ENCODE peak calls at places on chromosome 10, in eight cellular contexts. K, I, T, G, D, P, L and A are unnamed samples.

GRCh38 chr10:110762109-110762848 is 109.4 kb upstream of the PDCD4 start:
- DNase-seq in K (no peak), I (no peak), T (no peak), G (no peak), D (no peak), P (no peak), L (no peak), A (no peak)

GRCh38 chr10:3735175-3735574 is 49.8 kb downstream of the KLF6 start:
- DNase-seq in K (no peak), I (no peak), T (no peak), G (no peak), D (no peak), P (no peak), L (no peak), A (no peak)

GRCh38 chr10:66604195-66604594 is 321.6 kb upstream of the LRRTM3 start:
- DNase-seq in K (no peak), I (no peak), T (no peak), G (no peak), D (no peak), P (no peak), L (no peak), A (no peak)

GRCh38 chr10:117223413-117224035 is 17.4 kb upstream of the SLC18A2 start:
- DNase-seq in K (no peak), I (no peak), T (no peak), G (no peak), D (no peak), P (no peak), L (no peak), A (no peak)

GRCh38 chr10:63713191-63714144 is 192.3 kb downstream of the REEP3 start:
- DNase-seq in K (peak; percentile 78), I (peak; percentile 60), T (peak; percentile 95), G (peak; percentile 95), D (peak; percentile 90), P (peak; percentile 62), L (no peak), A (peak; percentile 83)

GRCh38 chr10:19783721-19784120 is 32.5 kb upstream of the PLXDC2 start:
- DNase-seq in K (no peak), I (no peak), T (no peak), G (no peak), D (no peak), P (no peak), L (no peak), A (no peak)

GRCh38 chr10:107984581-107984980 is 820.1 kb upstream of the SORCS1 start:
- DNase-seq in K (no peak), I (no peak), T (no peak), G (no peak), D (no peak), P (no peak), L (no peak), A (no peak)

GRCh38 chr10:32256613-32257437 is 90.1 kb downstream of the EPC1 start:
- DNase-seq in K (peak; percentile 80), I (peak; percentile 44), T (peak; percentile 40), G (peak; percentile 58), D (peak; percentile 76), P (peak; percentile 35), L (peak; percentile 57), A (peak; percentile 65)

GRCh38 chr10:133258066-133258817 is 18.4 kb downstream of the ADAM8 start:
- DNase-seq in K (peak; percentile 92), I (no peak), T (no peak), G (no peak), D (no peak), P (no peak), L (no peak), A (no peak)

GRCh38 chr10:126001579-126001978 is 105.2 kb downstream of the FANK1 start:
- DNase-seq in K (no peak), I (no peak), T (no peak), G (peak; percentile 24), D (no peak), P (peak; percentile 45), L (no peak), A (peak; percentile 26)

GRCh38 chr10:99344715-99345114 is 15.6 kb downstream of the CNNM1 start:
- DNase-seq in K (no peak), I (no peak), T (no peak), G (no peak), D (no peak), P (no peak), L (no peak), A (no peak)

GRCh38 chr10:71429304-71429703 is 32.6 kb downstream of the CDH23 start:
- DNase-seq in K (no peak), I (no peak), T (no peak), G (no peak), D (no peak), P (no peak), L (no peak), A (no peak)

GRCh38 chr10:82811621-82812020 is 936.6 kb downstream of the NRG3 start:
- DNase-seq in K (no peak), I (no peak), T (no peak), G (peak; percentile 37), D (no peak), P (peak; percentile 3), L (no peak), A (peak; percentile 10)

GRCh38 chr10:127375423-127375822 is 173.7 kb upstream of the NPS start:
- DNase-seq in K (no peak), I (no peak), T (no peak), G (no peak), D (no peak), P (no peak), L (no peak), A (no peak)

GRCh38 chr10:93199221-93199681 is 125.6 kb downstream of the CYP26A1 start:
- DNase-seq in K (peak; percentile 62), I (peak; percentile 74), T (peak; percentile 76), G (peak; percentile 38), D (peak; percentile 75), P (peak; percentile 83), L (no peak), A (peak; percentile 91)

GRCh38 chr10:81021428-81022129 is 483.9 kb downstream of the SH2D4B start:
- DNase-seq in K (no peak), I (no peak), T (no peak), G (no peak), D (no peak), P (no peak), L (no peak), A (no peak)

GRCh38 chr10:48309711-48310226 is 3.3 kb downstream of the MAPK8 start:
- DNase-seq in K (no peak), I (no peak), T (peak; percentile 69), G (peak; percentile 46), D (no peak), P (peak; percentile 69), L (peak; percentile 67), A (peak; percentile 72)

GRCh38 chr10:118564652-118565051 is 30.8 kb downstream of the PRLHR start:
- DNase-seq in K (no peak), I (no peak), T (no peak), G (peak; percentile 35), D (no peak), P (peak; percentile 36), L (no peak), A (no peak)

GRCh38 chr10:91627344-91628102 is 5.3 kb downstream of the PPP1R3C start:
- DNase-seq in K (no peak), I (no peak), T (no peak), G (no peak), D (no peak), P (peak; percentile 48), L (no peak), A (no peak)

GRCh38 chr10:91630592-91630991 is 2.3 kb downstream of the PPP1R3C start:
- DNase-seq in K (no peak), I (no peak), T (no peak), G (no peak), D (no peak), P (no peak), L (no peak), A (no peak)

GRCh38 chr10:91629715-91630549 is 2.9 kb downstream of the PPP1R3C start:
- DNase-seq in K (no peak), I (no peak), T (no peak), G (no peak), D (no peak), P (no peak), L (no peak), A (no peak)

GRCh38 chr10:91624633-91625032 is 8.2 kb downstream of the PPP1R3C start:
- DNase-seq in K (no peak), I (no peak), T (no peak), G (no peak), D (no peak), P (no peak), L (no peak), A (no peak)

GRCh38 chr10:91626936-91627335 is 5.9 kb downstream of the PPP1R3C start:
- DNase-seq in K (no peak), I (no peak), T (no peak), G (no peak), D (no peak), P (no peak), L (no peak), A (no peak)
- H3K4me3 ChIP-seq in K (no peak overlapping the region), I (no peak overlapping the region), T (no peak overlapping the region), G (no peak overlapping the region), D (no peak overlapping the region), P (no peak overlapping the region), L (no peak overlapping the region), A (no peak overlapping the region)

GRCh38 chr10:42836771-42837468 is 54.3 kb downstream of the BMS1 start:
- DNase-seq in K (no peak), I (no peak), T (peak; percentile 15), G (peak; percentile 29), D (no peak), P (peak; percentile 23), L (no peak), A (peak; percentile 51)
- TF ChIP-seq CTCF in K (no peak), I (no peak), T (peak; percentile 26), G (peak; percentile 24), D (peak; percentile 15), P (no peak), L (no peak), A (peak; percentile 41)

GRCh38 chr10:30820282-30820991 is 190.9 kb upstream of the LYZL2 start:
- DNase-seq in K (no peak), I (no peak), T (peak; percentile 90), G (peak; percentile 92), D (no peak), P (peak; percentile 88), L (no peak), A (peak; percentile 79)
- H3K4me3 ChIP-seq in K (no peak overlapping the region), I (peak overlapping the region; percentile 63), T (no peak overlapping the region), G (peak overlapping the region; percentile 21), D (no peak overlapping the region), P (peak overlapping the region; percentile 28), L (no peak overlapping the region), A (no peak overlapping the region)

DNA sequence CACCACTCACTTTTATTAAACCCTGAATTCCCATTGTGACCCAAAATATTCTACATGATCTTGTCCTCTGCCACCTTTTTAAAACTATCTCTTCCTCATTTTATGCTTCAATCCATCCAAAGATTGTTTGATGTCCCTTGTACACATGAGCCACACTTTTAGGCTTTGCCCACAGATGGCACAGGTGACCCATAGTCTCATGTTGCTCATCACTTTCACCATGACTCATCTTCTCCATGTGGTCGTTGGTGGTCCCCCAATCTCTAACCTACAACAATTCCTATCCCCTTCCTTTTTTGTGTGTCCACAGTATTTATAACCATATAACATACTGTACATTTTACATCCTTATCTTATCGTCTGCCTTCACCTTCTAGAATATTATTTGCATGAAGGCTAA is 271.5 kb upstream of the ZWINT start:
- DNase-seq in K (no peak), I (no peak), T (no peak), G (no peak), D (no peak), P (no peak), L (no peak), A (no peak)
- TF ChIP-seq CTCF in K (no peak), I (no peak), T (no peak), G (no peak), D (no peak), P (no peak), L (no peak), A (no peak)

GRCh38 chr10:79138449-79139123 is 69.8 kb downstream of the ZMIZ1 start:
- DNase-seq in K (no peak), I (no peak), T (no peak), G (no peak), D (no peak), P (no peak), L (no peak), A (no peak)
- H3K4me3 ChIP-seq in K (no peak overlapping the region), I (no peak overlapping the region), T (no peak overlapping the region), G (no peak overlapping the region), D (no peak overlapping the region), P (no peak overlapping the region), L (no peak overlapping the region), A (no peak overlapping the region)